ENCODE peak calls at places on chromosomes 13 and 19, in seven cellular contexts. A is cardiac muscle cell, C is heart right ventricle, P is Peyer's patch, U is dorsolateral prefrontal cortex, X is uterus, G is GM23338. R is an unnamed sample.

GRCh38 chr19:19691683-19692082 is 23.0 kb downstream of the ZNF101 start:
- DNase-seq in X (no peak), C (no peak), A (no peak), P (no peak), G (no peak), U (no peak), R (no peak)

GRCh38 chr13:80215368-80215767 is 125.6 kb downstream of the SPRY2 start:
- DNase-seq in A (peak), U (no peak), X (no peak), G (no peak), P (no peak), C (no peak), R (no peak)

GRCh38 chr19:18853755-18854427 is 22.1 kb downstream of the UPF1 start:
- DNase-seq in X (no peak), C (no peak), G (no peak), U (no peak), A (no peak), P (no peak), R (no peak)

GRCh38 chr19:33638167-33639033 is 16.6 kb downstream of the CHST8 start:
- DNase-seq in U (no peak), P (no peak), X (no peak), G (peak), C (no peak), A (no peak), R (no peak)

GRCh38 chr13:78608705-78609463 is 5.5 kb upstream of the POU4F1 start:
- DNase-seq in U (no peak), G (peak), A (no peak), X (no peak), C (no peak), P (no peak), R (no peak)

GRCh38 chr13:29436291-29436690 is 159.2 kb downstream of the SLC7A1 start:
- DNase-seq in A (peak), C (no peak), G (no peak), X (no peak), P (no peak), U (no peak), R (no peak)

GRCh38 chr19:55444720-55445045 is 1.6 kb upstream of the SHISA7 start:
- DNase-seq in C (no peak), P (no peak), G (no peak), U (no peak), X (no peak), A (no peak), R (no peak)

GRCh38 chr13:51412431-51412830 is 40.4 kb downstream of the INTS6 start:
- DNase-seq in P (no peak), U (no peak), G (no peak), C (no peak), X (no peak), A (no peak), R (no peak)

GRCh38 chr19:923551-924211 is 2.2 kb upstream of the ARID3A start:
- DNase-seq in A (no peak), X (no peak), U (no peak), G (no peak), C (no peak), P (no peak), R (no peak)

GRCh38 chr13:99864627-99864990 is 107.0 kb downstream of the ZIC5 start:
- DNase-seq in P (no peak), C (no peak), U (no peak), G (peak), X (no peak), A (no peak), R (no peak)

GRCh38 chr19:38073806-38074685 is 150.0 kb downstream of the DPF1 start:
- DNase-seq in G (peak), P (peak), U (no peak), C (no peak), A (no peak), X (no peak), R (no peak)

GRCh38 chr19:15456871-15457700 is 7.3 kb downstream of the RASAL3 start:
- DNase-seq in X (no peak), C (no peak), U (no peak), P (no peak), G (peak), A (no peak), R (no peak)

GRCh38 chr13:106967391-106967790 is 399.5 kb upstream of the ARGLU1 start:
- DNase-seq in P (no peak), A (no peak), C (no peak), G (no peak), X (no peak), U (no peak), R (no peak)

GRCh38 chr19:50563597-50563996 is 4.6 kb downstream of the LRRC4B start:
- DNase-seq in X (no peak), G (no peak), U (no peak), C (no peak), P (no peak), A (no peak), R (no peak)

GRCh38 chr19:18119243-18120105 is 21.9 kb downstream of the MAST3 start:
- DNase-seq in U (peak), P (no peak), C (no peak), G (peak), X (no peak), A (no peak), R (peak)

GRCh38 chr19:7497292-7497691 is 8.5 kb upstream of the PEX11G start:
- DNase-seq in A (no peak), C (no peak), P (no peak), X (no peak), U (no peak), G (peak), R (no peak)

GRCh38 chr13:35531551-35531950 is 55.1 kb upstream of the MAB21L1 start:
- DNase-seq in A (no peak), X (no peak), C (no peak), U (no peak), P (no peak), G (no peak), R (no peak)

GRCh38 chr19:12450817-12451216 is 10.0 kb upstream of the ZNF443 start:
- DNase-seq in G (no peak), C (no peak), U (no peak), A (no peak), P (no peak), X (no peak), R (no peak)

GRCh38 chr19:18725755-18726416 is 42.4 kb downstream of the CRTC1 start:
- DNase-seq in C (no peak), A (no peak), U (no peak), P (no peak), X (peak), G (no peak), R (no peak)

GRCh38 chr19:32345261-32346207 is at the start of gene ZNF507:
- DNase-seq in G (peak), X (peak), P (peak), C (peak), A (peak), U (peak), R (peak)

GRCh38 chr13:46149272-46150133 is 32.5 kb downstream of the LCP1 start:
- DNase-seq in X (no peak), G (no peak), U (no peak), C (no peak), P (no peak), A (no peak), R (no peak)

GRCh38 chr13:111114362-111115050 is 604 bp upstream of the ARHGEF7 start:
- DNase-seq in X (peak), P (no peak), U (peak), C (peak), A (peak), G (peak), R (peak)

GRCh38 chr19:18097217-18097992 is at the start of gene MAST3:
- DNase-seq in P (peak), X (peak), A (peak), G (peak), C (peak), U (peak), R (peak)

GRCh38 chr13:77001963-77002587 is 10.2 kb downstream of the CLN5 start:
- DNase-seq in P (no peak), A (no peak), G (no peak), X (no peak), U (no peak), C (no peak), R (no peak)

GRCh38 chr13:99992376-99992775 is 10.8 kb downstream of the ZIC2 start:
- DNase-seq in G (no peak), C (no peak), A (no peak), P (no peak), X (no peak), U (no peak), R (no peak)

GRCh38 chr13:22229916-22230315 is 559.0 kb downstream of the FGF9 start:
- DNase-seq in P (no peak), U (no peak), A (no peak), G (no peak), C (no peak), X (no peak), R (no peak)

GRCh38 chr13:29743229-29743786 is 107.1 kb downstream of the UBL3 start:
- DNase-seq in U (no peak), C (peak), A (peak), X (peak), P (no peak), G (no peak), R (no peak)

GRCh38 chr19:45863840-45864628 is at the start of gene FOXA3:
- DNase-seq in A (peak), C (peak), G (peak), P (peak), X (peak), U (no peak), R (peak)

GRCh38 chr13:25922373-25922772 is 129.4 kb downstream of the SHISA2 start:
- DNase-seq in C (no peak), A (no peak), P (no peak), X (no peak), G (peak), U (no peak), R (no peak)

GRCh38 chr19:5996598-5997320 is 18.8 kb upstream of the RANBP3 start:
- DNase-seq in X (no peak), U (no peak), A (no peak), C (no peak), G (no peak), P (no peak), R (no peak)

GRCh38 chr19:39704181-39705044 is at the start of gene LGALS14:
- DNase-seq in X (no peak), U (no peak), A (no peak), C (no peak), P (no peak), G (no peak), R (no peak)

GRCh38 chr19:17035842-17036424 is 9.3 kb upstream of the CPAMD8 start:
- DNase-seq in A (no peak), U (no peak), P (no peak), G (no peak), C (no peak), X (no peak), R (no peak)

GRCh38 chr19:11087870-11088507 is 1.3 kb upstream of the LDLR start:
- DNase-seq in U (no peak), G (no peak), P (no peak), X (no peak), C (no peak), A (no peak), R (no peak)

GRCh38 chr19:11091343-11092153 is 2.3 kb downstream of the LDLR start:
- DNase-seq in C (no peak), U (peak), X (peak), G (peak), A (peak), P (peak), R (peak)

GRCh38 chr19:11089254-11090013 is at the start of gene LDLR:
- DNase-seq in P (peak), C (peak), U (peak), A (peak), G (peak), X (peak), R (peak)

GRCh38 chr19:11090264-11091032 is 1.2 kb downstream of the LDLR start:
- DNase-seq in A (peak), X (peak), U (peak), P (peak), G (peak), C (peak), R (peak)

GRCh38 chr19:11088508-11089253 is 582 bp upstream of the LDLR start:
- DNase-seq in U (no peak), A (no peak), P (no peak), G (no peak), X (no peak), C (no peak), R (no peak)
- H3K27ac ChIP-seq in U (peak), A (peak), P (peak), G (peak), X (peak), C (peak), R (peak)

DNA sequence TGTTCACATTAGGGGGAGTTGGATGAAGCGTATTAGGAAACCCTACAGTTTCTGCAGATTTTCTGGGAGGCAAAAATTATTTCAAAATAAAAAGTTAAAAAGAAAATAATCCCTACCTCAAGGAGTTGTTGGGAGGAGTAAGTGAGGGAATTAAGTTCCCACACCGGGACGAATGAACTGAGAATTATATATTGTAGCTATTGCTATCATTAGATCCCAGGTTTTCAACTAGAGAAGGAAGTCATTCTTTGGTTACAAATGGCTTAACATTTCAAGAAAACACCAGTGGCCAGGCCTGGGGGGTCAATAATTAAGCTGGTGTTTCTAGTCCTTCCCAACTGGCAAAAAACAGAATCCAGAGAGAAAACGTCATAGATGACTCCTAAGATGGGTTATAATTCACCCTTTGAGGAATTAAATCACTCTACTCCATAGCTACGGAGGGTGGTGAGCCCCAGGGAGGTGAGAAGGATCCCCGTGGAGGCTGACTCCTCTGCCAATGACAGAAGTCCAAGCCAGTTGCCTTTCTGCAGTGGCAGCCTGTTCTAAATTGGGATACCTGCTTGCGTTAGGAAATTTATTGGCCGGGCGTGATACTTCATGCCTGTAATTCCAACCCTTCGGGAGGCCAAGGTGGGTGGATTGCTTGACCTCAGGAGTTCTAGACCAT is 1.2 kb upstream of the MYDGF start:
- DNase-seq in P (no peak), G (no peak), A (no peak), X (no peak), C (no peak), U (no peak), R (no peak)
- H3K27ac ChIP-seq in P (peak), G (no peak), A (no peak), X (peak), C (peak), U (no peak), R (peak)

DNA sequence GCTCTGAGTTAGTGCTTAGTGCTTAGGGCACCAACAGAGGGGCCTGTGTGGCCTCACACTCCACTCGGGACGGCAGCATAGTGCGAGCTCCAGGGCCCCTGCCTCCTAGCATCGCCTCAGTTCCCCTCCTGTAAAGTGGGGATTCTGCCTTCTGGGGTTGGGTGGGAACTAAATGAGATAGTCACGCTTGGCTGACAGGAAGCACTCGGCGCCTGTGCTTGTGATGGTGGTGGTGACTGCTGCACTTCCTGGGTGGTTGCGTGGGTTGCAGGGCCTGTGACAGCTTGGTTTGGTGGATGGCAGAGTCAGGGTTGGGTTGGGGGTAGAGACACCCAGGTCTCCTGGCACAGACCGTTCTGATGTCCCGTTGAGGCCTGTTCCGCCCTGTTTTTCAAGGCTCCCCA is 7.7 kb downstream of the PLEKHF1 start:
- DNase-seq in G (no peak), C (no peak), X (no peak), P (no peak), U (no peak), A (no peak), R (peak)
- H3K27ac ChIP-seq in G (no peak), C (peak), X (no peak), P (peak), U (peak), A (no peak), R (peak)

GRCh38 chr13:101978546-101979315 is 423.1 kb downstream of the FGF14 start:
- DNase-seq in X (no peak), U (peak), A (no peak), P (no peak), C (peak), G (no peak), R (no peak)
- H3K27ac ChIP-seq in X (no peak), U (no peak), A (no peak), P (no peak), C (no peak), G (no peak), R (no peak)

GRCh38 chr19:2057484-2058469 is 6.7 kb upstream of the MKNK2 start:
- DNase-seq in A (no peak), P (no peak), C (no peak), G (no peak), X (no peak), U (no peak), R (no peak)

GRCh38 chr19:2054763-2055162 is 3.7 kb upstream of the MKNK2 start:
- DNase-seq in C (no peak), X (no peak), P (peak), A (no peak), U (no peak), G (no peak), R (no peak)

GRCh38 chr19:2058570-2059421 is 7.8 kb upstream of the MKNK2 start:
- DNase-seq in G (no peak), A (no peak), X (no peak), C (no peak), U (no peak), P (no peak), R (no peak)

GRCh38 chr19:2055871-2056809 is 5.1 kb upstream of the MKNK2 start:
- DNase-seq in G (peak), P (no peak), C (peak), X (peak), U (no peak), A (peak), R (no peak)

DNA sequence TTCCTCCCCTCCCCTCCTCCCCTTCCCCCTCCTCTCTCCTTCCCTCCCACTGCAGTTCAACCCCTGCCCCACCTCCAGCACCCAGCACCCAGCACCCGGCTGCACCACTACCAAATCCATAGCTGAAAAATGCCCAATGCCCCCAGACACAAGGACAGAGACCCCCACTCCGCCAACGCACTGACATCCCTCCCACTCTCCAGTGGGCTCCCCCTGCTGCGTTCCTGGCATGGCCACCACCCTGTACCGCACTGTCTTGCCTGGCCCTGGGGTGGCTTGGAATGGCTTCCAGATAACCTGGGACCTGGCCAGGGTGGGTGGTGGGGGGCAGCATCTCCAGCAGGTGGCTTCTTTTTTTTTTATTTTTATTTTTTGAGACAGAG is 5.8 kb upstream of the MKNK2 start:
- DNase-seq in A (no peak), P (no peak), X (peak), U (no peak), G (no peak), C (no peak), R (no peak)
- H3K27ac ChIP-seq in A (no peak), P (peak), X (peak), U (peak), G (no peak), C (peak), R (peak)

GRCh38 chr13:91544723-91545122 is 146.3 kb downstream of the GPC5 start:
- DNase-seq in A (peak), X (no peak), G (peak), U (no peak), C (no peak), P (no peak), R (no peak)

GRCh38 chr13:91540157-91540736 is 141.8 kb downstream of the GPC5 start:
- DNase-seq in A (no peak), X (no peak), G (no peak), U (no peak), C (no peak), P (no peak), R (no peak)

GRCh38 chr13:91537376-91537775 is 139.0 kb downstream of the GPC5 start:
- DNase-seq in G (no peak), A (no peak), X (no peak), C (no peak), U (no peak), P (no peak), R (no peak)

GRCh38 chr13:91534996-91535395 is 136.6 kb downstream of the GPC5 start:
- DNase-seq in A (no peak), P (no peak), G (no peak), X (no peak), C (no peak), U (no peak), R (no peak)

GRCh38 chr13:91539458-91540156 is 141.2 kb downstream of the GPC5 start:
- DNase-seq in U (no peak), A (no peak), C (no peak), P (no peak), G (no peak), X (no peak), R (no peak)
- H3K27ac ChIP-seq in U (no peak), A (peak), C (no peak), P (no peak), G (no peak), X (no peak), R (no peak)

GRCh38 chr19:48813123-48813911 is 2.5 kb upstream of the BCAT2 start:
- DNase-seq in U (no peak), A (no peak), X (no peak), P (no peak), G (peak), C (no peak), R (no peak)
- H3K27ac ChIP-seq in U (peak), A (peak), X (peak), P (peak), G (peak), C (peak), R (no peak)

DNA sequence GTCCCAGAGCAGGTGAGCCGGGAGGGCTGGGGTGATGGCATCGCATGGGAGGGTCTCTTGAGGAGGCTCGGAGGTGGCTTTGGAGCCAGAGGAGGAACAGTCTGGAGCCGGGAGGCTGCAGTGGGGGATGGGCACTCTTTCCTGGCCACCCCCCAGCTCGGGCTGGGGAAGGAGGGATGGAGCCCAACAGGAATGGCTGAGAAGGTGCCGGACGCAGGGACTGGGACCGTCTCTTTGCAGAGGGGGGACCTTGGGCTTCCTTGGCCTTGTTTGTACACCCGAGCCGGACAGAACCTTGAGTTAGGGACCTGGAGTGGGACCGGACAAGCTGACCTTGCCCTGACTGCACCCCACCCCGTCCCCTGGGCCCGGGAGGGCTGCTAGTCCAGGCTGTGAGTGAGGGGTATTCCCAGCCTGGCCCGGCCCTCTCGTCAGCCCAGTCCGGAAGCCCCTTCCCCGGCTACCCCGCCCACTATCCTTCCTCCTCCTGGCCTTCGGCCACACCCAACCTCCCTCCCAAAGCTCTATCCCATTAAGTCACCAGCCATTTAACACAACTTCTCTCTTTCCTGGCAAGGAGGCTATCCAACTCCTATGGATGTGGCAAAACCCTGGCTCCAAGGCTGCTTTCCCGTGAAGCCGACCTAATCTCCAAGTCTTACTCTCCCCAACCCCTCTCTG is 863 bp upstream of the TBXA2R start:
- DNase-seq in P (no peak), G (peak), X (peak), C (peak), U (no peak), A (peak), R (no peak)
- H3K27ac ChIP-seq in P (peak), G (no peak), X (peak), C (peak), U (peak), A (no peak), R (peak)

GRCh38 chr19:56594783-56595547 is at the start of gene ZNF71:
- DNase-seq in A (peak), P (peak), G (peak), U (peak), C (peak), X (peak), R (peak)
- H3K27ac ChIP-seq in A (no peak), P (peak), G (no peak), U (peak), C (peak), X (peak), R (peak)